ENCODE peak calls at places on chromosomes 6 and 20, in five cellular contexts. E is endothelial cell of umbilical vein, X is right lobe of liver, L is dorsolateral prefrontal cortex, S is IMR-90. A is an unnamed sample.

GRCh38 chr20:21315138-21315537 is 12.0 kb downstream of the XRN2 start:
- DNase-seq in E (no peak), X (no peak), L (no peak), S (peak; percentile 78), A (peak; percentile 94)

GRCh38 chr20:49582413-49583334 is 14.7 kb upstream of the PTGIS start:
- DNase-seq in E (no peak), X (no peak), L (no peak), S (no peak), A (no peak)

GRCh38 chr20:38894091-38894847 is 31.9 kb upstream of the FAM83D start:
- DNase-seq in E (no peak), X (no peak), L (peak; percentile 73), S (no peak), A (no peak)

GRCh38 chr6:66435321-66435720 is 728.3 kb upstream of the EYS start:
- DNase-seq in E (no peak), X (no peak), L (no peak), S (no peak), A (no peak)

GRCh38 chr6:37653933-37654565 is 43.6 kb downstream of the MDGA1 start:
- DNase-seq in E (peak; percentile 47), X (no peak), L (no peak), S (peak; percentile 34), A (no peak)

GRCh38 chr6:106106276-106107042 is 20.3 kb downstream of the PRDM1 start:
- DNase-seq in E (no peak), X (no peak), L (no peak), S (no peak), A (no peak)

GRCh38 chr20:32675223-32675975 is 1.7 kb upstream of the C20orf203 start:
- DNase-seq in E (no peak), X (no peak), L (no peak), S (no peak), A (no peak)

GRCh38 chr6:68915591-68915990 is 280.5 kb downstream of the ADGRB3 start:
- DNase-seq in E (no peak), X (no peak), L (no peak), S (no peak), A (no peak)

GRCh38 chr6:155075938-155076337 is 80.8 kb downstream of the TIAM2 start:
- DNase-seq in E (no peak), X (no peak), L (no peak), S (no peak), A (no peak)

GRCh38 chr20:16158976-16159286 is 414.3 kb downstream of the KIF16B start:
- DNase-seq in E (no peak), X (no peak), L (no peak), S (no peak), A (no peak)

GRCh38 chr6:138970856-138971425 is 17.1 kb downstream of the REPS1 start:
- DNase-seq in E (peak; percentile 85), X (no peak), L (no peak), S (peak; percentile 95), A (peak; percentile 87)

GRCh38 chr20:30511322-30512030 is 746.0 kb upstream of the DEFB115 start:
- DNase-seq in E (no peak), X (no peak), L (no peak), S (no peak), A (no peak)

GRCh38 chr6:6781172-6781876 is 192.8 kb downstream of the LY86 start:
- DNase-seq in E (no peak), X (no peak), L (peak; percentile 58), S (peak; percentile 70), A (peak; percentile 79)

GRCh38 chr20:63692436-63693078 is 3.9 kb upstream of the TNFRSF6B start:
- DNase-seq in E (no peak), X (peak; percentile 57), L (no peak), S (no peak), A (no peak)

GRCh38 chr20:63693975-63694595 is 2.4 kb upstream of the TNFRSF6B start:
- DNase-seq in E (no peak), X (no peak), L (no peak), S (no peak), A (no peak)

GRCh38 chr20:63691711-63692435 is 4.6 kb upstream of the TNFRSF6B start:
- DNase-seq in E (no peak), X (peak; percentile 51), L (no peak), S (no peak), A (no peak)

GRCh38 chr20:63694596-63695418 is 1.6 kb upstream of the TNFRSF6B start:
- DNase-seq in E (no peak), X (peak; percentile 56), L (no peak), S (no peak), A (no peak)

GRCh38 chr20:63693079-63693974 is 3.1 kb upstream of the TNFRSF6B start:
- DNase-seq in E (no peak), X (peak; percentile 56), L (no peak), S (no peak), A (no peak)
- H3K27ac ChIP-seq in E (no peak overlapping the region), X (no peak overlapping the region), L (no peak overlapping the region), S (no peak overlapping the region), A (no peak overlapping the region)

DNA sequence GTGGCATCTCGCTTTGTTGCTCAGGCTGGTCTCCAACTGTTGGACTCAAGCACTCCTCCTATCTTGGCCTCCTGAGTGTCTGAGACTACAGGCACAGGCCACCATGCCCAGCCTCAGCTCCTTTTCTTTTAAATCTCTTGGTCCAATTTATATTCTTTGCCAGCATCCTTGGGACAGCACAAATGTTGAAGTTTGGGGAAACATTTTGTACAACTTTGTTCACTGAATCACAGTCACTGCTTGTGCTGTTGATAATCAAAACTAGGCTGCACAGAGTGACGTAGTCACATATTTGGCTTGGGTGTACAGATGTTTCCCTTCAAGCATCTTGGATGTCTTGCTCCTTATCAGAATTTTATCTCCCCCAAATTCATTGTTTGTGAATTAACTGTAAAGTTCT is 17.8 kb downstream of the CARMIL1 start:
- DNase-seq in E (no peak), X (no peak), L (no peak), S (peak; percentile 28), A (peak; percentile 80)
- H3K27ac ChIP-seq in E (no peak overlapping the region), X (no peak overlapping the region), L (peak overlapping the region; percentile 37), S (peak overlapping the region; percentile 90), A (peak overlapping the region; percentile 61)

DNA sequence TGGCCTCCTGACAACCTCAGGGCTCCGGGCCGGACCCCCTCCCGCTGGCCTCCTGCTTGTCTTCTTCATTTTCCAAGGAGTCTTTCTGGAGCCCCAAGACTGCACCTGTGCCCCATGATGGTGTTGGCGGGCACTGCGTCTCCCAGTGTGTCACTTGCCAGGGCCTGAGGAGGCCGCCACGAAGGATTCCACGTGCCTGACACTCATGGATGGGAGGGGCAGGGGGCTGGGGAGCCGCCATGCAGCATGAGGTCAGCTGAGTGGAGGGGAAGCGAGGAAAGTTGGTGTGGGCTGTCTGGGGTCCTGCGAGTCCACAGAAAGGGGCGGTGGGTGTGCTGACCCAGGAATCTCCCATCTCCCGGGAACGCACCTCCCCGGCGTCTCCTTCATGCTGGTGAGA is 165.7 kb downstream of the SMOC2 start:
- DNase-seq in E (no peak), X (no peak), L (no peak), S (no peak), A (no peak)
- H3K27ac ChIP-seq in E (no peak overlapping the region), X (no peak overlapping the region), L (no peak overlapping the region), S (no peak overlapping the region), A (no peak overlapping the region)

GRCh38 chr20:5811746-5812145 is 61.5 kb downstream of the SHLD1 start:
- DNase-seq in E (no peak), X (no peak), L (no peak), S (no peak), A (no peak)
- H3K27ac ChIP-seq in E (no peak overlapping the region), X (no peak overlapping the region), L (no peak overlapping the region), S (no peak overlapping the region), A (no peak overlapping the region)

A was measured in fibroblast of lung.